ENCODE peak calls at places on chromosomes 12 and 14, in six cellular contexts. S is left ventricle myocardium inferior; Q is activated CD8-positive, alpha-beta memory T cell treated with anti-CD3 and anti-CD28 coated beads for 4 hours; R is stimulated activated CD8-positive, alpha-beta memory T cell treated with anti-CD3 and anti-CD28 coated beads, Interleukin-4, amount 100 ng/mL, for 1 hour; A is NCI-H524; G is Calu3. X is an unnamed sample.

GRCh38 chr14:76780875-76781647 is 19.8 kb downstream of the VASH1 start:
- DNase-seq in S (no peak), Q (no peak), R (no peak), A (no peak), G (no peak), X (no peak)

GRCh38 chr14:92922883-92923743 is at the start of gene CHGA:
- DNase-seq in S (peak), Q (no peak), R (no peak), A (peak), G (peak), X (no peak)

GRCh38 chr12:114397978-114398881 is 7.7 kb downstream of the TBX5 start:
- DNase-seq in S (no peak), Q (no peak), R (no peak), A (no peak), G (no peak), X (no peak)

GRCh38 chr12:112543666-112544185 is 125.0 kb downstream of the PTPN11 start:
- DNase-seq in S (no peak), Q (no peak), R (no peak), A (no peak), G (no peak), X (no peak)

GRCh38 chr12:115132145-115132544 is 448.2 kb upstream of the TBX3 start:
- DNase-seq in S (no peak), Q (no peak), R (no peak), A (no peak), G (no peak), X (no peak)

GRCh38 chr14:95319312-95320075 is at the start of gene CLMN:
- DNase-seq in S (peak), Q (no peak), R (no peak), A (peak), G (peak), X (peak)

GRCh38 chr12:91074851-91075250 is 17.0 kb upstream of the KERA start:
- DNase-seq in S (no peak), Q (no peak), R (no peak), A (no peak), G (no peak), X (no peak)

GRCh38 chr12:27284751-27285150 is 40.7 kb downstream of the STK38L start:
- DNase-seq in S (no peak), Q (no peak), R (no peak), A (no peak), G (no peak), X (no peak)

GRCh38 chr14:25009891-25010290 is 40.1 kb downstream of the STXBP6 start:
- DNase-seq in S (no peak), Q (no peak), R (no peak), A (no peak), G (no peak), X (no peak)

GRCh38 chr12:5017638-5018348 is 25.9 kb upstream of the KCNA5 start:
- DNase-seq in S (no peak), Q (no peak), R (no peak), A (no peak), G (no peak), X (no peak)

GRCh38 chr12:55957106-55957859 is 8.6 kb downstream of the PMEL start:
- DNase-seq in S (no peak), Q (no peak), R (no peak), A (no peak), G (peak), X (no peak)

GRCh38 chr14:81416233-81416927 is 16.3 kb upstream of the STON2 start:
- DNase-seq in S (no peak), Q (no peak), R (no peak), A (no peak), G (no peak), X (no peak)

GRCh38 chr12:12723147-12723680 is 6.0 kb downstream of the CDKN1B start:
- DNase-seq in S (no peak), Q (no peak), R (no peak), A (no peak), G (no peak), X (no peak)

GRCh38 chr12:57813971-57814771 is 4.4 kb downstream of the AVIL start:
- DNase-seq in S (no peak), Q (no peak), R (no peak), A (no peak), G (no peak), X (no peak)

GRCh38 chr12:119036878-119037493 is 55.6 kb downstream of the SRRM4 start:
- DNase-seq in S (no peak), Q (no peak), R (no peak), A (peak), G (peak), X (no peak)

GRCh38 chr12:99544457-99544856 is 103.1 kb upstream of the GARIN6 start:
- DNase-seq in S (no peak), Q (no peak), R (no peak), A (no peak), G (no peak), X (no peak)

GRCh38 chr12:45989277-45989856 is 1.0 kb downstream of the SCAF11 start:
- DNase-seq in S (no peak), Q (peak), R (no peak), A (no peak), G (no peak), X (no peak)

GRCh38 chr12:51819851-51820720 is 28.4 kb downstream of the FIGNL2 start:
- DNase-seq in S (peak), Q (no peak), R (no peak), A (peak), G (no peak), X (no peak)

GRCh38 chr12:3683670-3684069 is 69.2 kb downstream of the CRACR2A start:
- DNase-seq in S (no peak), Q (no peak), R (no peak), A (no peak), G (no peak), X (no peak)

GRCh38 chr14:51823706-51824105 is 36.7 kb upstream of the GNG2 start:
- DNase-seq in S (no peak), Q (no peak), R (no peak), A (no peak), G (no peak), X (no peak)

GRCh38 chr12:12331896-12332295 is 18.1 kb downstream of the MANSC1 start:
- DNase-seq in S (no peak), Q (no peak), R (no peak), A (no peak), G (peak), X (no peak)

GRCh38 chr14:24677956-24678355 is 44.0 kb upstream of the GZMB start:
- DNase-seq in S (no peak), Q (no peak), R (no peak), A (no peak), G (no peak), X (no peak)

GRCh38 chr12:87778065-87778464 is 251.1 kb downstream of the C12orf50 start:
- DNase-seq in S (no peak), Q (no peak), R (no peak), A (no peak), G (no peak), X (no peak)

GRCh38 chr12:57514720-57515467 is 5.4 kb downstream of the DDIT3 start:
- DNase-seq in S (no peak), Q (no peak), R (no peak), A (no peak), G (no peak), X (no peak)

GRCh38 chr14:72917420-72917819 is 8.8 kb upstream of the DCAF4 start:
- DNase-seq in S (no peak), Q (no peak), R (no peak), A (no peak), G (no peak), X (no peak)

GRCh38 chr12:114916124-114916523 is 232.1 kb upstream of the TBX3 start:
- DNase-seq in S (no peak), Q (no peak), R (no peak), A (no peak), G (no peak), X (no peak)

GRCh38 chr14:104106471-104106991 is 21.0 kb downstream of the ASPG start:
- DNase-seq in S (peak), Q (no peak), R (no peak), A (no peak), G (peak), X (no peak)

GRCh38 chr12:56941299-56942017 is 7.2 kb upstream of the SDR9C7 start:
- DNase-seq in S (no peak), Q (no peak), R (no peak), A (no peak), G (peak), X (no peak)

GRCh38 chr12:113071063-113071426 is 14.5 kb downstream of the DTX1 start:
- DNase-seq in S (peak), Q (no peak), R (no peak), A (no peak), G (no peak), X (no peak)

GRCh38 chr12:48936379-48936979 is 11.2 kb upstream of the FKBP11 start:
- DNase-seq in S (peak), Q (peak), R (peak), A (peak), G (peak), X (no peak)

GRCh38 chr12:32063796-32064195 is 42.9 kb upstream of the BICD1 start:
- DNase-seq in S (no peak), Q (no peak), R (no peak), A (no peak), G (no peak), X (no peak)

GRCh38 chr12:53955036-53955775 is 503 bp downstream of the HOXC12 start:
- DNase-seq in S (no peak), Q (no peak), R (no peak), A (no peak), G (no peak), X (no peak)

GRCh38 chr12:32702470-32702869 is 23.4 kb downstream of the DNM1L start:
- DNase-seq in S (no peak), Q (no peak), R (no peak), A (no peak), G (no peak), X (no peak)

GRCh38 chr12:124506145-124506831 is 61.1 kb downstream of the NCOR2 start:
- DNase-seq in S (peak), Q (no peak), R (no peak), A (peak), G (peak), X (no peak)

GRCh38 chr12:2805146-2805525 is 7.3 kb upstream of the ITFG2 start:
- DNase-seq in S (no peak), Q (no peak), R (no peak), A (no peak), G (no peak), X (no peak)

GRCh38 chr14:32469388-32470160 is 140.5 kb downstream of the AKAP6 start:
- DNase-seq in S (no peak), Q (no peak), R (no peak), A (no peak), G (no peak), X (no peak)

X was measured in cortex of kidney.